ENCODE peak calls at places on chromosomes 11 and 22, in five cellular contexts. Q is cardiac fibroblast, T is endothelial cell of umbilical vein, J is GM06990, X is mesothelial cell of epicardium. P is an unnamed sample.
A peak's percentile ranks its signal among the peaks of the same experiment; 100 is the strongest.

GRCh38 chr11:126989942-126990715 is 10.4 kb downstream of the KIRREL3 start:
- DNase-seq in J (peak; percentile 36), X (peak; percentile 87), Q (peak; percentile 69), T (peak; percentile 35), P (peak; percentile 77)

GRCh38 chr11:2677127-2677526 is 22.7 kb downstream of the KCNQ1OT1 start:
- DNase-seq in Q (no peak), J (no peak), T (no peak), X (no peak), P (no peak)

GRCh38 chr11:121237686-121238658 is 54.6 kb upstream of the SC5D start:
- DNase-seq in X (no peak), Q (peak; percentile 60), J (peak; percentile 28), T (peak; percentile 6), P (no peak)

GRCh38 chr22:30782613-30783012 is 87.9 kb downstream of the OSBP2 start:
- DNase-seq in T (no peak), Q (peak; percentile 27), X (no peak), J (no peak), P (no peak)

GRCh38 chr11:129453293-129453721 is 77.7 kb downstream of the BARX2 start:
- DNase-seq in T (no peak), J (no peak), Q (no peak), X (no peak), P (no peak)

GRCh38 chr11:47667135-47667534 is 24.8 kb upstream of the MTCH2 start:
- DNase-seq in X (no peak), Q (no peak), J (no peak), T (no peak), P (no peak)

GRCh38 chr11:67507242-67507890 is 596 bp downstream of the CDK2AP2 start:
- DNase-seq in Q (peak; percentile 83), T (no peak), X (no peak), J (no peak), P (no peak)

GRCh38 chr11:95299078-95299611 is 68.1 kb upstream of the SESN3 start:
- DNase-seq in X (no peak), J (no peak), Q (no peak), T (no peak), P (no peak)

GRCh38 chr11:120068114-120068573 is 69.8 kb downstream of the TRIM29 start:
- DNase-seq in X (no peak), Q (peak; percentile 40), T (peak; percentile 19), J (no peak), P (peak; percentile 48)

GRCh38 chr22:39567135-39567946 is 3.2 kb upstream of the CACNA1I start:
- DNase-seq in X (no peak), Q (no peak), T (no peak), J (no peak), P (no peak)

GRCh38 chr11:2699185-2699530 is 636 bp downstream of the KCNQ1OT1 start:
- DNase-seq in Q (peak; percentile 9), T (peak; percentile 26), X (no peak), J (peak; percentile 24), P (no peak)

GRCh38 chr22:48572951-48573350 is 1254.7 kb downstream of the BRD1 start:
- DNase-seq in Q (no peak), T (no peak), X (no peak), J (no peak), P (no peak)

GRCh38 chr11:14819596-14819995 is 72.4 kb downstream of the CYP2R1 start:
- DNase-seq in Q (no peak), X (no peak), J (no peak), T (no peak), P (no peak)

GRCh38 chr22:25494774-25495173 is 69.7 kb upstream of the GRK3 start:
- DNase-seq in Q (no peak), T (no peak), X (no peak), J (peak; percentile 13), P (peak; percentile 56)

GRCh38 chr11:122100222-122101080 is 15.6 kb downstream of the BLID start:
- DNase-seq in X (peak; percentile 52), J (no peak), Q (peak; percentile 65), T (peak; percentile 56), P (no peak)

GRCh38 chr22:48305726-48306235 is 1521.9 kb downstream of the BRD1 start:
- DNase-seq in Q (no peak), J (no peak), X (no peak), T (no peak), P (no peak)

GRCh38 chr11:47296045-47296444 is 26.1 kb downstream of the MADD start:
- DNase-seq in J (no peak), T (no peak), Q (peak; percentile 42), X (no peak), P (no peak)

GRCh38 chr11:67656278-67656922 is 5.9 kb upstream of the ACY3 start:
- DNase-seq in T (peak; percentile 46), X (no peak), Q (peak; percentile 19), J (peak; percentile 68), P (no peak)

GRCh38 chr22:50170453-50171318 is at the start of gene PANX2:
- DNase-seq in T (no peak), X (no peak), J (no peak), Q (no peak), P (no peak)

GRCh38 chr11:134558258-134558835 is 146.3 kb upstream of the B3GAT1 start:
- DNase-seq in J (no peak), Q (no peak), T (no peak), X (peak; percentile 19), P (no peak)

GRCh38 chr11:134557571-134558257 is 145.7 kb upstream of the B3GAT1 start:
- DNase-seq in J (no peak), T (no peak), Q (no peak), X (no peak), P (no peak)

GRCh38 chr11:134559617-134559992 is 147.6 kb upstream of the B3GAT1 start:
- DNase-seq in X (peak; percentile 35), T (no peak), Q (no peak), J (no peak), P (no peak)

GRCh38 chr11:134560066-134560465 is 148.0 kb upstream of the B3GAT1 start:
- DNase-seq in T (no peak), X (peak; percentile 37), Q (no peak), J (no peak), P (no peak)

DNA sequence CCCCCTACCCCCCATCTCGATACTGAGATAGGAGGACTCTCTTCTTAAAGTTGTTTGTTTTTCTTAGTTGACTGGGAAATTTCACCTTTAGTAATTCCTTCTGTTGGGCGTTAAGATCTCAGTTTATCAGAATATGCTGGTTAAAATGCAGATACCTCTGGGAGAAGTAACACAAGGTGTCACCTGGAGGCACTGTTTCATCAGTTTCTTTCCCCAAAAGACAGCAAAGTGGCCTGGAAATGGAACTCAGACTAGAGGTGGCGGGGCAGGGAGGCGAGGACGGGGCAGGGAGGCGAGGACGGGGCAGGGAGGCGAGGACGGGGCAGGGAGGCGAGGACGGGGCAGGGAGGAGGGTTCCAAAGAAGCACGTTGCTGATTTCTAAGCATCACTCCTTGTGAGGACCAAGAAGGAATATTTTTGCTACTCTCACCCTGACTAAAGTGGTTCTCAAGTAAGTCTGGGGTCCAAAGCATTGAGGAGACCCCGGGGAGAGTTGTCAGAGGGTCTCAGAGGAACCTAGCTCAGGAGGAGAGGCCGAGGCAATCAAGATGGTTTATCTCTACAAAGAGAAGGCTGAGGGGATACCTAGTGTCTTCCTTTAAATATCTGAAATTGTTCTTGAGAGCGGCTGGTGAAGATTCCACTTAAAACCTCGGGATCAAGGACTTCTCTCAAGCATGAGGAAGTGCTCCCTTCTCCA is 147.0 kb upstream of the B3GAT1 start:
- DNase-seq in X (no peak), J (no peak), T (no peak), Q (no peak), P (no peak)
- TF ChIP-seq CTCF in X (no peak), J (no peak), T (no peak), Q (no peak), P (no peak)

DNA sequence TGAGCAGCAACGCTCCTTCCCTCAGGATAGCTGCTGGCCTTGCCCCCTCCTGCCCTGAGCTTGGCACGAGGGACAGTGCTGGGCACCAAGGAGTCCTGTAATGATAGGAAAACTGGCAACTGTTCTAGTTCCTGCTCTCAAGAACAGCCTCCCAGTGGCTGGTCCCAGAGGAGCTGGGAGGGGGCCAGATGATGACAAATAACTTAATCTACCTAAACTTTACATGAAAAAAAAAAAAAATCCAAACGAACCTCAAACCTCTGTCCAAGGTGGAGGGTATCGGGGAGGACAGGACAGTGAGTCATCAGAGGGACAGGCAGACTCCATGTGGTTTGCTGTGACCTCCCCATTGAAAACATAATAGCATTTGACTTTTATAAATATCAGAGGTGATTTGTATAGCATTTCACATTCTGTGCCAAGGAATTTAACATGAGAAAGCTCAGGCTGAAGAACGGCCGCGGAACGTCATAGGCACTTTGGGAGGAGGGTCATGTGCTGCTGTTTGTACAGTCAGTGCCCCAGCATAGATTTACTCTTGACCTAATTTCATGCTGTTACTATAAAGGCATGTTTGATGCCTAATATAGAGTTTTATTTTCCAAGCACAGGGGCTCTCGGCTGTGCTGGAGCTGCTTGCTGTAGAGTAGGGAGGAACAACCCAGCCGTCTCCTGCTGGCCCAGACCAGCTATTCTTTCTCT is 98.2 kb upstream of the NNMT start:
- DNase-seq in Q (peak; percentile 99), X (peak; percentile 52), J (no peak), T (peak; percentile 96), P (no peak)
- TF ChIP-seq CTCF in Q (no peak), X (no peak), J (no peak), T (no peak), P (no peak)

GRCh38 chr11:110886241-110886640 is 174.0 kb upstream of the ARHGAP20 start:
- DNase-seq in J (no peak), Q (no peak), X (no peak), T (no peak), P (no peak)

GRCh38 chr11:110878513-110878912 is 166.3 kb upstream of the ARHGAP20 start:
- DNase-seq in T (peak; percentile 38), Q (peak; percentile 88), X (no peak), J (no peak), P (no peak)

DNA sequence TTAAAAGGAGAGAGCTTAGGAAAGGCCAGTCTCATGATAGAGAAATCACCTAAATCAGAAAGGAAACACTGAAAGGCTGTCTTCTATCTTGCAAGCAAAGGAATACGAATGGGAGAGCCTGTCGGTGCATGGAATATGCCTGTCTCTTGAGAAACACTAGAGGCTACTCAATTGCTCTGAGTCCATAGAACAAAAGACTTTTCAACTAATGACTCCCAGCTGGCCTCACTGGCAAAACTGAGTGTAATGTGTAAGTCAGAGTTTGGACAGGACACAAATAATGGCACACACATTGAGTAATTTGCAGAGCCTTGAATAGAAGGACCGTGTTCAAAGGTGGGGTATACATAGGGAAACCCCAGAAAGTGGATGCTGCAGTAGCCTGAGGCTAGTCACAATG is 171.0 kb upstream of the ARHGAP20 start:
- DNase-seq in J (no peak), Q (peak; percentile 40), X (no peak), T (no peak), P (no peak)
- TF ChIP-seq CTCF in J (no peak), Q (no peak), X (no peak), T (no peak), P (no peak)

GRCh38 chr22:40894417-40894816 is 32.5 kb upstream of the DNAJB7 start:
- DNase-seq in T (no peak), X (no peak), Q (no peak), J (no peak), P (no peak)

GRCh38 chr22:40904101-40904500 is 42.2 kb upstream of the DNAJB7 start:
- DNase-seq in Q (no peak), X (no peak), J (no peak), T (no peak), P (no peak)

DNA sequence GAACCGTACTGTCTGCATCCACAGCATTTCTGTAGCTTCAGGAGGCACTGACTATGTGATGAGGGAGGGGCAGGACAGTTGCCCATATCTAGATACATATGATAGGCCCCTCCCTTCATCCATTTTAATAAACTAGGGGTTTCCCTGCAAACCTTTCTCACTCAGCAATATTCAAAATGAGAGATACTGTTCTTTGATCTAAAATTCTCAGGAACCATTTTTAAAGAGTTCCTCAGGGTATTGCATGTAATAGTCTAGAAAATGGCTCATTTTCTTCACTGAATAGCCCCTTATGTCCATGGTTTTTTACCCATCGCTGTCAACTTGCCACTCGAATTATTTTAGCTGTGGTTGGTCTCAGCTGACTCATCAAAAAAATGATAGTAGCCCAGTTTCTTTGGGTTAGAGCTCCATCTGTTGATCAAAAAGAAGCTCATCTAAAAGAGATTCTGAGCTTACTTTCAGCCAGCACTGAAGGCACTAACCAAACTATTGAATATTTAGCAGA is 37.0 kb upstream of the DNAJB7 start:
- DNase-seq in Q (peak; percentile 72), J (peak; percentile 26), X (no peak), T (peak; percentile 55), P (peak; percentile 69)
- TF ChIP-seq CTCF in Q (peak; percentile 48), J (peak; percentile 54), X (no peak), T (peak; percentile 44), P (peak; percentile 49)